ENCODE peak calls at places on chromosomes 4 and X, in five cellular contexts. S is GM06990, F is RWPE1, I is AG10803, A is MCF 10A. T is an unnamed sample.

GRCh38 chr4:20565075-20565721 is 135.1 kb upstream of the PACRGL start:
- DNase-seq in A (no peak), I (no peak), F (no peak), S (no peak), T (peak; percentile 49)

GRCh38 chr4:141126769-141127168 is 6.5 kb downstream of the RNF150 start:
- DNase-seq in I (no peak), F (no peak), S (no peak), A (no peak), T (no peak)

GRCh38 chrX:100720301-100720700 is 11.6 kb downstream of the SYTL4 start:
- DNase-seq in A (no peak), S (no peak), F (no peak), I (no peak), T (peak; percentile 2)

GRCh38 chr4:89681219-89681618 is 155.7 kb downstream of the SNCA start:
- DNase-seq in I (no peak), A (peak; percentile 82), F (peak; percentile 75), S (no peak), T (no peak)

GRCh38 chr4:8442596-8443358 is 2.2 kb downstream of the TRMT44 start:
- DNase-seq in F (no peak), I (no peak), S (no peak), A (no peak), T (no peak)

GRCh38 chr4:149486861-149487260 is 328.8 kb downstream of the IQCM start:
- DNase-seq in I (no peak), F (no peak), A (no peak), S (no peak), T (no peak)

GRCh38 chrX:1419545-1420355 is 27.8 kb upstream of the SLC25A6 start:
- DNase-seq in S (no peak), A (no peak), F (no peak), I (no peak), T (no peak)

GRCh38 chrX:72394518-72395163 is 88.9 kb upstream of the CITED1 start:
- DNase-seq in F (no peak), A (no peak), S (no peak), I (peak; percentile 67), T (peak; percentile 64)

GRCh38 chr4:159141193-159141592 is 38.3 kb downstream of the RAPGEF2 start:
- DNase-seq in A (no peak), S (no peak), F (no peak), I (no peak), T (peak; percentile 19)

GRCh38 chr4:87007345-87008181 is 72.8 kb downstream of the AFF1 start:
- DNase-seq in I (no peak), F (peak; percentile 37), A (peak; percentile 55), S (peak; percentile 23), T (peak; percentile 63)

GRCh38 chr4:80094191-80094590 is 21.2 kb upstream of the ANTXR2 start:
- DNase-seq in I (peak; percentile 71), F (no peak), A (no peak), S (no peak), T (peak; percentile 48)

GRCh38 chr4:7905461-7905915 is 34.2 kb downstream of the AFAP1 start:
- DNase-seq in F (no peak), A (no peak), I (peak; percentile 96), S (no peak), T (peak; percentile 73)

GRCh38 chrX:8027876-8028275 is 100.7 kb upstream of the PNPLA4 start:
- DNase-seq in I (no peak), S (no peak), A (no peak), F (no peak), T (no peak)

GRCh38 chrX:69321789-69322188 is 156.5 kb upstream of the PJA1 start:
- DNase-seq in I (no peak), S (no peak), F (no peak), A (no peak), T (no peak)

GRCh38 chrX:70096052-70096451 is 33.8 kb downstream of the OTUD6A start:
- DNase-seq in F (peak; percentile 8), A (peak; percentile 51), S (no peak), I (peak; percentile 21), T (peak; percentile 21)

GRCh38 chrX:50097121-50097520 is 103.7 kb downstream of the AKAP4 start:
- DNase-seq in A (no peak), F (no peak), S (no peak), I (no peak), T (peak; percentile 88)

GRCh38 chr4:186765673-186766546 is 42.3 kb upstream of the FAT1 start:
- DNase-seq in F (no peak), A (peak; percentile 56), S (no peak), I (no peak), T (no peak)

GRCh38 chr4:157127571-157127970 is 51.6 kb downstream of the GLRB start:
- DNase-seq in F (no peak), A (no peak), S (no peak), I (no peak), T (no peak)

GRCh38 chr4:120723105-120723504 is 199.4 kb downstream of the PRDM5 start:
- DNase-seq in I (no peak), F (no peak), A (no peak), S (no peak), T (no peak)

GRCh38 chr4:143667461-143667860 is 33.0 kb downstream of the FREM3 start:
- DNase-seq in S (no peak), A (peak; percentile 74), F (no peak), I (peak; percentile 61), T (peak; percentile 94)

GRCh38 chr4:3372933-3373465 is 68.8 kb upstream of the HGFAC start:
- DNase-seq in S (no peak), I (no peak), F (no peak), A (no peak), T (no peak)

GRCh38 chr4:7427326-7428260 is 7.1 kb downstream of the PSAPL1 start:
- DNase-seq in S (no peak), A (no peak), I (no peak), F (no peak), T (no peak)

GRCh38 chr4:121726642-121727268 is 30.0 kb upstream of the ANXA5 start:
- DNase-seq in S (peak; percentile 43), F (peak; percentile 54), A (peak; percentile 74), I (peak; percentile 76), T (peak; percentile 83)

GRCh38 chrX:12979011-12979629 is 4.2 kb downstream of the TMSB4X start:
- DNase-seq in F (no peak), A (no peak), S (no peak), I (peak; percentile 54), T (no peak)

GRCh38 chrX:118974088-118974907 is at the start of gene LONRF3:
- DNase-seq in A (peak; percentile 62), S (peak; percentile 2), F (peak; percentile 44), I (peak; percentile 29), T (peak; percentile 41)

GRCh38 chr4:16264798-16265197 is 38.5 kb upstream of the TAPT1 start:
- DNase-seq in A (peak; percentile 51), S (no peak), F (peak; percentile 25), I (peak; percentile 55), T (peak; percentile 77)

GRCh38 chrX:2387614-2388239 is 113.0 kb downstream of the DHRSX start:
- DNase-seq in S (no peak), A (peak; percentile 36), F (no peak), I (peak; percentile 13), T (peak; percentile 51)

GRCh38 chrX:2829066-2829430 is 318 bp downstream of the GYG2 start:
- DNase-seq in A (no peak), I (no peak), F (no peak), S (no peak), T (no peak)

GRCh38 chr4:161856711-161857326 is 307.0 kb downstream of the FSTL5 start:
- DNase-seq in F (no peak), I (no peak), A (no peak), S (no peak), T (no peak)

GRCh38 chr4:100106982-100107381 is 83.3 kb downstream of the DDIT4L start:
- DNase-seq in A (no peak), I (no peak), F (no peak), S (peak; percentile 33), T (no peak)

GRCh38 chrX:152912641-152913040 is 14.8 kb downstream of the ZNF185 start:
- DNase-seq in I (no peak), A (no peak), F (no peak), S (no peak), T (no peak)

GRCh38 chrX:152915541-152916241 is 17.8 kb downstream of the ZNF185 start:
- DNase-seq in I (no peak), F (no peak), S (no peak), A (peak; percentile 29), T (peak; percentile 41)

GRCh38 chrX:152913354-152913753 is 15.5 kb downstream of the ZNF185 start:
- DNase-seq in I (no peak), F (no peak), A (no peak), S (no peak), T (no peak)

GRCh38 chrX:152913915-152914314 is 16.0 kb downstream of the ZNF185 start:
- DNase-seq in A (no peak), I (no peak), S (no peak), F (no peak), T (no peak)

GRCh38 chrX:152912121-152912520 is 14.3 kb downstream of the ZNF185 start:
- DNase-seq in I (no peak), F (no peak), A (no peak), S (no peak), T (no peak)
- TF ChIP-seq CTCF in I (no peak), F (no peak), A (no peak), S (peak; percentile 37), T (no peak)

GRCh38 chr4:118271788-118272187 is 81.0 kb downstream of the PRSS12 start:
- DNase-seq in A (no peak), F (no peak), S (no peak), I (no peak), T (no peak)
- TF ChIP-seq CTCF in A (no peak), F (no peak), S (no peak), I (no peak), T (no peak)

DNA sequence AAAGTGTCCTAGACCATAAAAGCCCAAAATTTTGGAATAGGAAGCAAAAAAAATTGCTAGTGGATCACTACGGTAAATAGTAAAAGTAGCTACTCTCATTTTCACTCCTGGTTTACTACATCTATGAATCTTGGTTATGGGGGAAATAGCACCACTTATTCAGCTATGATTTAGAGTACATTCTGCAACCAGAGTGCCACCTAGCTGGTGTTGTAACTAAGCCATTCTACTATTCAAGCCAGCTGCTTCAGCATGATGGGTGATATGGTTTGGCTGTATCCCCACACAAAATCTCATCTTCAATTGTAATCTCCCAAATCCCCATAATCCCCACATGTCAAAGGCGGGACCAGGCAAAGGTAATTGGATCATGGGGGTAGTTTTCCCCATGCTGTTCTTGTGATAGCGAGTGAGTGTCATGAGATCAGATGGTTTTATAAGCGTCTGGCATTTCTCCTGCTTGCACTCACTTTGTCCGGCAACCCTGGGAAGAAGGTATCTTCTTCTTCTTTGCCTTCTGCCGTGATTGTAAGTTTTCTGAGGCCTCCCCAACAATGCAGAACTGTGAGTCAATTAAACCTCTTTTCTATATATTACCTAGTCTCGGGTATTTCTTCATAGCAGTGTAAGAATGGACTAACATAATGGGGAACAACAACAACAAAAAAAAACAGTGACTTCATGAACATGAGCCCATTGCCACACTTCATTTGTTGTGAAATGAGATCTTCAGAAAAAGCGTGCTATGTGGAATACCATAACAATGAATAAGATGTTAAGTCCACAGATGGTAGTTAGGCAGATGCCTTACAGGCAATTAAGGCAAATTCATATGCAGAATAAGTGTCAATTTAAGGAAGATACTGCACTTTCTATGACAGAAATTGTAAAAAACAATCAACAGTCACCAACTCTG is 280.1 kb downstream of the PABPC4L start:
- DNase-seq in S (no peak), A (peak; percentile 38), I (no peak), F (no peak), T (peak; percentile 36)
- TF ChIP-seq CTCF in S (no peak), A (no peak), I (no peak), F (no peak), T (peak; percentile 32)

DNA sequence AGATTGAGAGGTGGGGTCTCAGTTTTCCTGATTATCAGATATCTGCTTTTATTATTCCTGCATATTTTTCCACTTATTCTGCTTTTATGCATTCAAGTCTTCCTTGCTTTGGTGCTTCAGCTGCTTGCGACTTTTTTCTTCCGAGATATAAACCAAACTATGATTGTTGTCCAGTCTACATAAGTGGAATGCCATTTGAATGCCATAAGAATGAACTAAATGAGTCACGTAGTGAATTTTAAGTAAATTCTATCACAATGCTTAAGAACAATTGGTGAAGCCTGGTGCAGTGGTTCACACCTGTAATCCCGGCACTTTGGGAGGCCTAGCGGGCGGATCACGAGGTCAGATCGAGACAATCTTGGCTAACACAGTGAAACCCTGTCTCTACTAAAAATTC is 189.1 kb downstream of the PCDH18 start:
- DNase-seq in A (no peak), F (no peak), I (peak; percentile 2), S (no peak), T (no peak)
- TF ChIP-seq CTCF in A (no peak), F (no peak), I (no peak), S (no peak), T (no peak)

T was measured in fibroblast of the aortic adventitia.